ENCODE peak calls at places on chromosomes 12 and 14, in five cellular contexts. B is stomach, T is suprapubic skin, C is K562, X is tibial nerve. R is an unnamed sample. For H3K4me1 and H3K27me3, the result is how much of the 10 kb centered on the place peaks cover.

GRCh38 chr12:76489737-76490136 is 69.8 kb downstream of the OSBPL8 start:
- DNase-seq in B (no peak), C (no peak), T (no peak), X (no peak), R (no peak)

GRCh38 chr14:25843761-25844470 is 753.9 kb downstream of the NOVA1 start:
- DNase-seq in C (no peak), T (no peak), X (no peak), B (no peak), R (no peak)

GRCh38 chr12:2136901-2137300 is 84.1 kb downstream of the CACNA1C start:
- DNase-seq in T (peak), X (no peak), B (no peak), C (no peak), R (no peak)

GRCh38 chr12:78406776-78407335 is 457.7 kb upstream of the SYT1 start:
- DNase-seq in C (no peak), T (no peak), X (no peak), B (no peak), R (no peak)

GRCh38 chr14:75849496-75849895 is 132.3 kb downstream of the TGFB3 start:
- DNase-seq in B (no peak), C (no peak), X (no peak), T (no peak), R (no peak)

GRCh38 chr12:28998662-28999120 is 150.4 kb upstream of the FAR2 start:
- DNase-seq in B (no peak), X (no peak), C (peak), T (no peak), R (no peak)

GRCh38 chr14:64806202-64806861 is 73.4 kb downstream of the SPTB start:
- DNase-seq in B (peak), X (no peak), T (peak), C (no peak), R (no peak)

GRCh38 chr12:62532333-62532732 is 65.7 kb downstream of the MON2 start:
- DNase-seq in B (no peak), T (no peak), X (no peak), C (no peak), R (no peak)

GRCh38 chr14:64654072-64654899 is 49.9 kb upstream of the PLEKHG3 start:
- DNase-seq in T (no peak), X (no peak), C (no peak), B (no peak), R (no peak)

GRCh38 chr14:24032727-24033418 is 18.9 kb upstream of the CARMIL3 start:
- DNase-seq in C (no peak), B (peak), T (no peak), X (no peak), R (no peak)

GRCh38 chr14:69699743-69700309 is 67.1 kb upstream of the SRSF5 start:
- DNase-seq in T (no peak), B (peak), C (no peak), X (no peak), R (no peak)

GRCh38 chr14:100735271-100735670 is 8.6 kb downstream of the DLK1 start:
- DNase-seq in T (peak), X (no peak), C (no peak), B (no peak), R (no peak)

GRCh38 chr14:54652188-54652889 is 85.4 kb downstream of the SAMD4A start:
- DNase-seq in X (peak), C (no peak), T (peak), B (peak), R (peak)

GRCh38 chr12:123801573-123802178 is 39.6 kb downstream of the DNAH10 start:
- DNase-seq in B (no peak), X (no peak), T (no peak), C (peak), R (no peak)

GRCh38 chr14:28308727-28309126 is 457.9 kb upstream of the FOXG1 start:
- DNase-seq in T (no peak), B (no peak), C (no peak), X (no peak), R (no peak)

GRCh38 chr12:109151457-109151856 is 35.1 kb downstream of the ACACB start:
- DNase-seq in X (no peak), C (no peak), B (no peak), T (no peak), R (no peak)

GRCh38 chr12:92871121-92871520 is 58.0 kb downstream of the EEA1 start:
- DNase-seq in X (no peak), T (no peak), B (no peak), C (no peak), R (no peak)

GRCh38 chr12:112570096-112570495 is 151.3 kb downstream of the PTPN11 start:
- DNase-seq in C (no peak), B (no peak), X (no peak), T (no peak), R (no peak)

GRCh38 chr14:72439707-72440106 is 454.2 kb downstream of the DPF3 start:
- DNase-seq in T (no peak), C (no peak), X (no peak), B (no peak), R (no peak)

GRCh38 chr12:121365416-121366062 is 13.3 kb upstream of the ANAPC5 start:
- DNase-seq in X (no peak), T (no peak), B (no peak), C (peak), R (no peak)

GRCh38 chr12:9331218-9331626 is 123.0 kb upstream of the PZP start:
- DNase-seq in B (peak), X (peak), C (peak), T (no peak), R (no peak)

GRCh38 chr14:78902010-78902623 is 731.9 kb downstream of the NRXN3 start:
- DNase-seq in B (peak), T (no peak), C (peak), X (no peak), R (no peak)

GRCh38 chr12:57215668-57216013 is 953 bp upstream of the NXPH4 start:
- DNase-seq in X (no peak), C (no peak), B (no peak), T (no peak), R (no peak)

GRCh38 chr14:89436274-89436656 is 19.2 kb upstream of the FOXN3 start:
- DNase-seq in C (no peak), T (no peak), B (no peak), X (no peak), R (no peak)

GRCh38 chr12:71085575-71085974 is 72.2 kb downstream of the TSPAN8 start:
- DNase-seq in B (no peak), X (no peak), C (no peak), T (no peak), R (no peak)

GRCh38 chr14:68523326-68523610 is 269.6 kb downstream of the ZFP36L1 start:
- DNase-seq in C (no peak), B (no peak), X (no peak), T (no peak), R (no peak)

GRCh38 chr12:43836455-43836989 is 641 bp downstream of the TMEM117 start:
- DNase-seq in T (no peak), C (peak), B (no peak), X (peak), R (no peak)

GRCh38 chr12:113713156-113713555 is 241.5 kb upstream of the LHX5 start:
- DNase-seq in X (no peak), C (no peak), B (no peak), T (no peak), R (no peak)

GRCh38 chr12:1719139-1719538 is 28.3 kb downstream of the ADIPOR2 start:
- DNase-seq in C (no peak), T (no peak), X (no peak), B (no peak), R (no peak)

GRCh38 chr12:28517101-28517500 is 326.8 kb downstream of the CCDC91 start:
- DNase-seq in B (no peak), T (no peak), C (no peak), X (no peak), R (no peak)

GRCh38 chr12:63845726-63846125 is 1.2 kb downstream of the SRGAP1 start:
- DNase-seq in X (no peak), T (no peak), B (no peak), C (no peak), R (no peak)

GRCh38 chr14:100955201-100955600 is 51.7 kb upstream of the RTL1 start:
- DNase-seq in X (no peak), B (no peak), C (no peak), T (no peak), R (no peak)

GRCh38 chr12:111643428-111643826 is 42.3 kb downstream of the BRAP start:
- DNase-seq in X (no peak), B (peak), T (no peak), C (no peak), R (no peak)

GRCh38 chr12:57181561-57182155 is 34.2 kb upstream of the LRP1-AS start:
- DNase-seq in X (no peak), C (no peak), T (no peak), B (no peak), R (no peak)

GRCh38 chr12:124833693-124834122 is 30.0 kb downstream of the SCARB1 start:
- DNase-seq in X (no peak), T (no peak), C (peak), B (no peak), R (no peak)

GRCh38 chr12:62603061-62603810 is 136.6 kb downstream of the MON2 start:
- DNase-seq in X (peak), T (peak), C (peak), B (peak), R (peak)

GRCh38 chr14:93011650-93012317 is 88.8 kb downstream of the CHGA start:
- DNase-seq in C (no peak), X (no peak), B (no peak), T (no peak), R (no peak)

GRCh38 chr14:37697489-37698121 is 102.2 kb downstream of the TTC6 start:
- DNase-seq in X (no peak), C (no peak), B (no peak), T (no peak), R (no peak)
- H3K4me1 ChIP-seq in X (under half), C (under half), B (under half), T (under half), R (under half)

DNA sequence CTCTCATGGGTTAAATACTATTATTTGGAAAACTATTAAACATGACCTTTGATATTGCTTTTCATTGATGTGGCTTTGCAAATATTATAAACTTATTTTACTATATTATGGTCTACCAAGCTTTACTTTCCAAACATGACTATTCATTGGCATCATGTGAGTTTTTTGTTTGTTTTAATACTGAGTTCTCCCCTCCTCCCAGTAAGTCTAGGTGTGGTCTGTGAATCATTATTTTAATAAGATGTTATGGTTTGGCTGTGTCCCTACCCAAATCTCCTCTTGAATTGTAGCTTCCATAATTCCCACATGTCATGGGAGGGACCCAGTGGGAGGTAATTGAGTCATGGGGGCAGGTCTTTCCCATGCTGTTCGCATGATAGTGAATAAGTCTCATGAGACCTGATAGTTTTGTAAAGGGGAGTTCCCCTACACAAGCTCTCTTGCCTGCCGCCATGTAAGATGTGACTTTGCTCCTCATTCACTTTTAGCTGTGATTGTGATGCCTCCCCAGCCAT is 80.0 kb downstream of the BORCS5 start:
- DNase-seq in C (no peak), X (no peak), B (no peak), T (no peak), R (no peak)
- TF ChIP-seq EP300 in C (no peak), X (no peak), B (no peak), T (no peak), R (no peak)

GRCh38 chr12:55933158-55933798 is 2.3 kb downstream of the DGKA start:
- DNase-seq in C (no peak), T (no peak), B (peak), X (no peak), R (no peak)
- H3K27me3 ChIP-seq in C (under half), T (under half), B (under half), X (under half), R (under half)

DNA sequence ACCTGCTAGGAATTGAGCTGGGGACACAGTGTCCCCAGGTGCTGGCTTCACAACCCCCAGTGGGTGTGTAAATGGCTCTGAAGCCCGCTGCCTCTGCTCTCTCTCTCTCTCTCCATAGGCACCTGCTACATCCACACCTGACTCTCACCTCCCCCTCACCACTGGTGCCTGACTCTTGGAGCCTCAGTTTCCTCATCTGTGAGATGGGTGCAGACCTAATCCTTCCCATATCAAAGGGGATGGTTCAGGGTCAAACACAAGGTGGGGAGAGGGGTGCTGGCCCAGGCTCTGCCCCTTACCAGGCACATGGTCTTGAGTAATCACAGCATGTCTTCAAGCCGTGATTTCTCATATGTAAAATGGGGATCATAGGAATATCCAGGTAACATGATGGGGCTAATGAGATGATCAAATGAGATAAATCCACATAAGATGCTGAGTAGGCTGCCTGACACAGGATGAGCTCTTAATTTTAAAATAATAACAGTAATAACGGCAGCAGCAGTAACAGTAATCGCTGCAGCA is 37.6 kb downstream of the TESC start:
- DNase-seq in B (no peak), T (no peak), C (no peak), X (no peak), R (no peak)
- H3K4me1 ChIP-seq in B (half or more), T (under half), C (under half), X (under half), R (under half)

GRCh38 chr12:45336762-45337596 is 121.1 kb downstream of the ANO6 start:
- DNase-seq in X (no peak), B (no peak), C (peak), T (no peak), R (no peak)
- TF ChIP-seq EP300 in X (no peak), B (no peak), C (no peak), T (no peak), R (no peak)

GRCh38 chr12:54003625-54004024 is 3.7 kb downstream of the HOXC9 start:
- DNase-seq in B (no peak), C (no peak), X (no peak), T (no peak), R (no peak)
- H3K27me3 ChIP-seq in B (half or more), C (under half), X (half or more), T (under half), R (half or more)

GRCh38 chr14:61515436-61516124 is 179.7 kb upstream of the HIF1A start:
- DNase-seq in B (no peak), T (no peak), C (no peak), X (no peak), R (no peak)

GRCh38 chr14:61516125-61516740 is 179.1 kb upstream of the HIF1A start:
- DNase-seq in B (no peak), T (no peak), C (no peak), X (no peak), R (no peak)

GRCh38 chr14:61516957-61517356 is 178.4 kb upstream of the HIF1A start:
- DNase-seq in X (no peak), T (no peak), C (no peak), B (no peak), R (no peak)

GRCh38 chr14:61514006-61514830 is 181.1 kb upstream of the HIF1A start:
- DNase-seq in T (no peak), C (no peak), X (no peak), B (no peak), R (no peak)

DNA sequence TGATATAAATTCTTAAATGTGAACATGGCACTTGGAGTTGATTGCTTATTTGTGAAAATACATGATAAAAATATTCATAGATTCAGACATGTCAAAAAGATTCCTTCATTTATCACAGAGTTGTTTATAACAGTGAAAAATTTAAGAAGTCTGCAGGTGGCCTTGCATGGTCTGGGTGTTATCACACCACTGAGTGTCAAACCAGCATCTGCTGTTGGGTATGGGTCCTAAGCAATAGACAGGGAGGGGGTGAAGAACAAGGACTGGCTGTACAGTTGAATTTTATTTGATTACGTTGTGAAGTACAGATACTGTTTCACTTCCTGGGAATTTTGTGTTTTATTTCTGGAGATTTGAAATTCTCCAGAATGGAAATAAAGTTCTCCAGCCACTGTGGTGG is 180.4 kb upstream of the HIF1A start:
- DNase-seq in T (no peak), C (no peak), X (no peak), B (no peak), R (no peak)
- H3K4me1 ChIP-seq in T (half or more), C (under half), X (under half), B (half or more), R (under half)

DNA sequence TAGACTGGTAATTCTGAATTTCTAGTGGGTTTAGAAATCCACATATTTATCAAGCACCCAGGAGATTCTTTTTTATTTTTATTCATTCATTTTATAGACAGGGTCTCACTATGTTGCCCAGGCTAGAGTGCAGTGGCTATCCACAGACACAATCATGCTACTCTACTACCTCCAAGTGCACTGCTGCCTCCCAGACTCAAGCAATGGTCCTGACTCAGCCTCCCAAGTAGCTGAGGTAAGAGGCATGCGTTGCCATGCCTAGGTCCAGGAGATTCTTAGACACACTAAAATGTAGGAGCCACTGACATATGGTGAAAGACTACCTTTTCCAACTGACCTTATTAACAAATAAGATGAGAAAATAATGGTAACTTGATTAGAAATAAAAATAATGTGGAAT is 38.9 kb downstream of the KIF21A start:
- DNase-seq in B (no peak), C (no peak), T (no peak), X (no peak), R (no peak)
- TF ChIP-seq EP300 in B (no peak), C (no peak), T (no peak), X (no peak), R (no peak)

DNA sequence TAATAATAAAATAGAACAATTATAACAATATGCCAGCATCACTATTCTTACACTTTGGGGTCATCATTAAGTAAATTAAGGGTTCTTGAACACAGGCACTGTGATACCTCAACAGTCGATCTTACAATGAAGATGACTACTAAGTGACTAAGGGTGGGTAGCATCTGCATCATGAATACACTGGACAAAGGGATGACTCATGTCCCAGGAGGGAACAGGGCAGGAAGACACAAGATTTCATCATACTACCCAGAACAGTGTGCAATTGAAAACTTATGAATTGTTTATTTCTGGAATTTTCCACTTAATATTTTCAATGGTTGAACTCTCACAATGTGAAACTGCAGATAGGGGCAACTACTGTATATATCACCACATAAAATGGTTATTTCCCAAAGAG is 19.7 kb downstream of the TSPAN19 start:
- DNase-seq in B (no peak), X (no peak), T (no peak), C (no peak), R (no peak)
- H3K27me3 ChIP-seq in B (under half), X (under half), T (under half), C (under half), R (under half)

R was measured in esophagus muscularis mucosa.